ENCODE peak calls at places on chromosomes 5 and 9, in five cellular contexts. Z is IMR-90, M is H1, T is neuronal stem cell, X is mesenchymal stem cell. G is an unnamed sample.

GRCh38 chr5:136084698-136085097 is 47.9 kb upstream of the SMAD5 start:
- DNase-seq in Z (no peak), M (no peak), T (no peak), X (no peak), G (no peak)

GRCh38 chr5:180136661-180137381 is 65.3 kb upstream of the RNF130 start:
- DNase-seq in Z (no peak), M (no peak), T (no peak), X (no peak), G (peak; percentile 36)

GRCh38 chr5:135239461-135240282 is 159.4 kb downstream of the MACROH2A1 start:
- DNase-seq in Z (peak; percentile 85), M (no peak), T (no peak), X (peak; percentile 65), G (peak; percentile 37)

GRCh38 chr9:131347376-131348020 is 46.4 kb upstream of the PRRC2B start:
- DNase-seq in Z (no peak), M (no peak), T (no peak), X (no peak), G (no peak)

GRCh38 chr5:10329808-10330481 is 22.2 kb upstream of the CMBL start:
- DNase-seq in Z (peak; percentile 88), M (no peak), T (no peak), X (peak; percentile 54), G (no peak)

GRCh38 chr5:140038373-140038957 is 4.6 kb downstream of the NRG2 start:
- DNase-seq in Z (peak; percentile 50), M (no peak), T (peak; percentile 73), X (peak; percentile 56), G (no peak)

GRCh38 chr5:77145666-77146065 is 58.6 kb upstream of the ZBED3 start:
- DNase-seq in Z (peak; percentile 67), M (no peak), T (no peak), X (peak; percentile 32), G (no peak)

GRCh38 chr5:83827111-83827541 is 106.5 kb upstream of the HAPLN1 start:
- DNase-seq in Z (peak; percentile 46), M (no peak), T (no peak), X (peak; percentile 35), G (no peak)

GRCh38 chr5:132474881-132475511 is 15.6 kb downstream of the IRF1 start:
- DNase-seq in Z (no peak), M (no peak), T (no peak), X (peak; percentile 28), G (peak; percentile 67)

GRCh38 chr5:96807099-96807654 is 568 bp downstream of the ERAP1 start:
- DNase-seq in Z (peak; percentile 53), M (no peak), T (peak; percentile 42), X (peak; percentile 73), G (peak; percentile 62)

DNA sequence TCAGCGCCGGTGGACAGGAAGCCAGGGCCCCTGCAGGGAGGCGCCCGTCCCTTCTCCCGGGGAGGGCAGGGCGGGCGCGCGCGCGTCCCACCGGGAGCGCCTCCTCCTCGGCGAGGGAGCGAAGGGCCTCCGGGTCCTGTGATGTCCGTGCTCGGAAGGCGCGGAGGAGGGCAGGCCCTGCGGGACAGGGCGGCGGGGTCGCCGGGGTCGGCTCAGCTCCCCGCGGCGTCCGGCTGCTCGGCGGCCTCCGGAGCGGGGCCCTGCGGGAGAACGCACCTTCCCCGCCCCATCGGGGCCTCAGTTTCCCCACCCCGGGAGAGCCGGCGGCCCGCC is 328 bp downstream of the EXD3 start:
- DNase-seq in Z (no peak), M (no peak), T (no peak), X (peak; percentile 45), G (peak; percentile 54)
- H2BK15ac ChIP-seq in Z (no peak overlapping the region), M (no peak overlapping the region), T (no peak overlapping the region), X (peak overlapping the region; percentile 69), G (no peak overlapping the region)

GRCh38 chr9:107685901-107686300 is 196.3 kb upstream of the KLF4 start:
- DNase-seq in Z (no peak), M (no peak), T (no peak), X (no peak), G (no peak)

GRCh38 chr9:107684224-107684623 is 194.7 kb upstream of the KLF4 start:
- DNase-seq in Z (peak; percentile 59), M (no peak), T (no peak), X (peak; percentile 73), G (no peak)

GRCh38 chr9:107688728-107689127 is 199.2 kb upstream of the KLF4 start:
- DNase-seq in Z (no peak), M (no peak), T (no peak), X (no peak), G (no peak)

GRCh38 chr9:107683566-107683965 is 194.0 kb upstream of the KLF4 start:
- DNase-seq in Z (no peak), M (no peak), T (no peak), X (no peak), G (no peak)

DNA sequence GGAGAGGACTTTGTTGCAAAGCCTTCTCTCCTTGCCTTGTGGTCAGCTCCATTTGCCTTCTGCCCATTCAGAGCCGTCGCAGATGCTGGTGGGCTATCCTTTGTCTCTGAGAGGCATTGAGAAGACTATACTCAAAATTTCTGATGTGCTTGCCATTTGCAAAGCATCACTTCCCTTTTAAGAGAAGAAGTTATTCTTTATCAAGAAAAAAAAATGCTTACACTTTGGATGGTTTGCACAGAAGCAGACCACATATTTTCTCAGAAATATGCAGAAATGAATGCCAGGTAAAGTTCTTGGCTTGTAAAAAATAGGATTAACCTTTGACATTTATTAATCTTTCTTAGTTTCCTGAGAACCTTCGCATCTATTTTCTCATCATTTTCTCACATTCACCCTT is 195.8 kb upstream of the KLF4 start:
- DNase-seq in Z (no peak), M (no peak), T (no peak), X (no peak), G (no peak)
- H2AFZ ChIP-seq in Z (no peak overlapping the region), M (no peak overlapping the region), T (no peak overlapping the region), X (no peak overlapping the region), G (no peak overlapping the region)

DNA sequence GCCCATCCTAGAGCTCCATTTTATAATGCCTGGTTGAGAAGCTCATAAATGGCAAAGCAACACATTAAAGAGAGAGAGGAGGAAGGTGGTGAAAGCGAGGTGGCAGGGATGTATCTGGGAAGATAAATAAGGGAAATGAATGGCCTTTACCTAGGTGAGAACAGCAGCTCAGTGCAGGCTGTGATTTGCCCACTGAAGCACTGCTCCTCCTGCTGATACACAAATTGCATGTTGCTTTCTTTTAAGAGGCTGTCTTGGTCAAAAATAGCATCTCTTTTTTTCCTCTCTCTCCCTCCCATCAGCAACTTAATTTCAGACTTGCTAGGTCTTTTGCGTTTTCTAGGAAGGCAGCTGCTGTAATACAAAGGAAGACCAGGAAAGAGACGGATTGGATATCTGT is 258.9 kb downstream of the FAM114A2 start:
- DNase-seq in Z (no peak), M (no peak), T (no peak), X (no peak), G (no peak)
- H2AK5ac ChIP-seq in Z (no peak overlapping the region), M (no peak overlapping the region), T (no peak overlapping the region), X (no peak overlapping the region), G (no peak overlapping the region)

GRCh38 chr5:38600334-38601045 is 44.0 kb upstream of the LIFR start:
- DNase-seq in Z (peak; percentile 37), M (no peak), T (no peak), X (peak; percentile 45), G (no peak)
- H2BK15ac ChIP-seq in Z (peak overlapping the region; percentile 28), M (no peak overlapping the region), T (no peak overlapping the region), X (no peak overlapping the region), G (no peak overlapping the region)

DNA sequence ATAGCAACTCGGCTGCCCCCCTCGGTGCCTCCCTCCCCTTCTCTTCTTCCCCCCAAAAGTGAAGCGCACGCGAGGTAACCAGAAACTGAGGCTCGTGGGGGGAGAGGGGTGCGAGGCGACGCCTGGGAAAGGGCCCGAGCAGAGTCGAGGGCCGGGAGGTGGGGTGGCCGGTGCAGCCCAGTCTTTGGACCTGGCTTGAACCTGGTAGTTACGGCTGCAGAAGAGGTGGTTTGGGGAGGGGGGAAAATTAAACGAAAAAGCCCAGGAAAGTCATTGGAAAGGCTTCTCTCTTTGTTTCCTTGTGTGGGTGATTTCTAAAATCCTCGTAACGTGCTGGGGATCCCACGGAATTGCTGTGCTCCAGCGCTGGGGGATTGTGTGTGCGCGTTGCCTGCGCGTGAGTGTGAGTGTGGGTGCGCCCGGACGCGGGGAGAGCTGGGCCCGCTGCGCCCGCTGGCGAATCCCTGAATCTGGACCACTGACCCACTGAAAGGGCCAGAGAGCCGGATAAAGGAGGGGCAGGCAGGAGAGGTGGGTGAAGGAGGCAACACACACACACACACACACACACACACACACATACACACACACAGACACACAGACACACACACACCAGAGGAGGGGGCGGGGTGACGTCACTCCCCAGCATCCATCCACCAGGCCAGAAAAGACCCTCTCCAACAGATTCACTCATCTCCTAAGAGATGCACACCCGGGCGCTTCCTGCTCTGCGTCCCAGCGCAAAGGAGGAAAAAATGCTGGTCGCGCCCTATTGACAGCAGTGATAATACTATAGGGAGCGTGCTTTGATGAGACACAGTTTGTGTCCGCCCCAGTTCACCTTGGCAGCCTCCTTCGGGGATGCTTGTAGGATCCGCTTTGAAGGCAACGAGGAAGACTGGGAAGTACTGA is 1058.9 kb upstream of the DMAC1 start:
- DNase-seq in Z (no peak), M (no peak), T (no peak), X (peak; percentile 15), G (peak; percentile 50)
- H2AFZ ChIP-seq in Z (peak overlapping the region; percentile 35), M (peak overlapping the region; percentile 84), T (peak overlapping the region; percentile 99), X (peak overlapping the region; percentile 37), G (peak overlapping the region; percentile 94)

GRCh38 chr9:93134018-93134739 is at the start of gene NINJ1:
- DNase-seq in Z (peak; percentile 60), M (no peak), T (peak; percentile 76), X (peak; percentile 95), G (peak; percentile 65)
- H2AK5ac ChIP-seq in Z (peak within 1 kb of the TSS; percentile 93), M (peak within 1 kb of the TSS; percentile 13), T (peak within 1 kb of the TSS; percentile 73), X (peak within 1 kb of the TSS; percentile 1), G (no peak within 1 kb of the TSS)

GRCh38 chr9:89984214-89984613 is 379.4 kb downstream of the GADD45G start:
- DNase-seq in Z (peak; percentile 51), M (no peak), T (no peak), X (no peak), G (no peak)

GRCh38 chr9:89986190-89986589 is 381.4 kb downstream of the GADD45G start:
- DNase-seq in Z (no peak), M (no peak), T (no peak), X (no peak), G (no peak)

GRCh38 chr9:89985078-89985477 is 380.3 kb downstream of the GADD45G start:
- DNase-seq in Z (no peak), M (no peak), T (no peak), X (no peak), G (no peak)

GRCh38 chr9:89982016-89982415 is 377.2 kb downstream of the GADD45G start:
- DNase-seq in Z (no peak), M (no peak), T (no peak), X (no peak), G (no peak)

DNA sequence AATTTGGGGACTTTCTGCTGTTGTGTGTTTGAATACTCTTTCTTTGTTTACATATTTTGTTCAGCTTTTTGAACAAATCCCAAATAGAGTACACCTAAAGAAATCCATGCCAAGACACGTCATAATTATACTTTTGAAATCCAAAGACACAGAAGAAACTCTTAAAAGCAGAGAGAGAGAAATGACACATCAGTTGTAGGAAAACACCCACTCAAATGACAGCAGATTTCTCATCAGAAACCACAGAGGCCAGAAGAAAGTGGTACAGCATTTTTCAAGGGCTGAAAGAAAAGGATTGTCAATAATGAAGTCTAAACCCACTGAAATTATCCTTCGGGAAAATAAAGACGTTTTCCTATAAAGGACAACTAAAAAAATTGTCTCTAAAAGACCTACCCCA is 378.6 kb downstream of the GADD45G start:
- DNase-seq in Z (no peak), M (no peak), T (no peak), X (no peak), G (no peak)
- H2BK15ac ChIP-seq in Z (no peak overlapping the region), M (no peak overlapping the region), T (no peak overlapping the region), X (no peak overlapping the region), G (no peak overlapping the region)

GRCh38 chr9:122318284-122318683 is 52.5 kb upstream of the PTGS1 start:
- DNase-seq in Z (no peak), M (no peak), T (no peak), X (no peak), G (no peak)
- H2AFZ ChIP-seq in Z (no peak overlapping the region), M (no peak overlapping the region), T (no peak overlapping the region), X (no peak overlapping the region), G (no peak overlapping the region)

G was measured in H9.